ENCODE peak calls at places on chromosomes 16 and 17, in six cellular contexts. One of them, this sample, is unnamed.

GRCh38 chr16:1906052-1906845 is 12.0 kb downstream of the HS3ST6 start:
- DNase-seq in HCT116: no peak
- DNase-seq in HepG2: no peak
- DNase-seq in GM12878: no peak
- DNase-seq in Panc1: no peak
- DNase-seq in K562: no peak
- DNase-seq in this sample: no peak

GRCh38 chr17:39551879-39552278 is 55.8 kb downstream of the NEUROD2 start:
- DNase-seq in HCT116: no peak
- DNase-seq in HepG2: no peak
- DNase-seq in GM12878: no peak
- DNase-seq in K562: no peak
- DNase-seq in Panc1: no peak
- DNase-seq in this sample: no peak

GRCh38 chr17:76414334-76415295 is 30.2 kb downstream of the SPHK1 start:
- DNase-seq in GM12878: no peak
- DNase-seq in HCT116: no peak
- DNase-seq in HepG2: no peak
- DNase-seq in Panc1: no peak
- DNase-seq in K562: peak; percentile 91
- DNase-seq in this sample: no peak

GRCh38 chr17:55622547-55622946 is 100.1 kb downstream of the TMEM100 start:
- DNase-seq in HepG2: no peak
- DNase-seq in GM12878: no peak
- DNase-seq in K562: no peak
- DNase-seq in HCT116: no peak
- DNase-seq in Panc1: no peak
- DNase-seq in this sample: no peak

GRCh38 chr16:10218490-10219206 is 36.4 kb upstream of the GRIN2A start:
- DNase-seq in HepG2: no peak
- DNase-seq in K562: no peak
- DNase-seq in GM12878: no peak
- DNase-seq in Panc1: no peak
- DNase-seq in HCT116: no peak
- DNase-seq in this sample: no peak

GRCh38 chr16:85894266-85894665 is 4.7 kb upstream of the IRF8 start:
- DNase-seq in HepG2: peak; percentile 40
- DNase-seq in HCT116: peak; percentile 38
- DNase-seq in Panc1: no peak
- DNase-seq in K562: no peak
- DNase-seq in GM12878: no peak
- DNase-seq in this sample: no peak

GRCh38 chr16:67842509-67843342 is 606 bp downstream of the THAP11 start:
- DNase-seq in Panc1: no peak
- DNase-seq in K562: no peak
- DNase-seq in HCT116: no peak
- DNase-seq in HepG2: peak; percentile 61
- DNase-seq in GM12878: no peak
- DNase-seq in this sample: peak; percentile 58

GRCh38 chr17:33233855-33234228 is 59.3 kb downstream of the ASIC2 start:
- DNase-seq in HCT116: no peak
- DNase-seq in GM12878: no peak
- DNase-seq in HepG2: no peak
- DNase-seq in Panc1: no peak
- DNase-seq in K562: no peak
- DNase-seq in this sample: no peak

GRCh38 chr16:60641067-60641466 is 1395.2 kb downstream of the CDH8 start:
- DNase-seq in GM12878: no peak
- DNase-seq in HCT116: no peak
- DNase-seq in Panc1: no peak
- DNase-seq in K562: no peak
- DNase-seq in HepG2: no peak
- DNase-seq in this sample: no peak

GRCh38 chr16:7629571-7629970 is 296.9 kb downstream of the RBFOX1 start:
- DNase-seq in HCT116: no peak
- DNase-seq in K562: no peak
- DNase-seq in HepG2: no peak
- DNase-seq in Panc1: no peak
- DNase-seq in GM12878: no peak
- DNase-seq in this sample: no peak

GRCh38 chr16:67269766-67270165 is 9.6 kb upstream of the PLEKHG4 start:
- DNase-seq in HepG2: no peak
- DNase-seq in Panc1: no peak
- DNase-seq in HCT116: no peak
- DNase-seq in K562: peak; percentile 38
- DNase-seq in GM12878: no peak
- DNase-seq in this sample: no peak

GRCh38 chr16:74999683-75000480 is 1.1 kb downstream of the ZNRF1 start:
- DNase-seq in HepG2: peak; percentile 44
- DNase-seq in HCT116: no peak
- DNase-seq in Panc1: no peak
- DNase-seq in K562: no peak
- DNase-seq in GM12878: no peak
- DNase-seq in this sample: no peak

GRCh38 chr17:29682054-29682453 is 59.3 kb upstream of the CORO6 start:
- DNase-seq in HepG2: no peak
- DNase-seq in GM12878: no peak
- DNase-seq in K562: peak; percentile 27
- DNase-seq in HCT116: no peak
- DNase-seq in Panc1: no peak
- DNase-seq in this sample: peak; percentile 63

GRCh38 chr16:89484923-89485679 is 5.3 kb downstream of the ANKRD11 start:
- DNase-seq in HCT116: no peak
- DNase-seq in K562: no peak
- DNase-seq in GM12878: peak; percentile 41
- DNase-seq in HepG2: no peak
- DNase-seq in Panc1: no peak
- DNase-seq in this sample: peak; percentile 18

GRCh38 chr17:55693244-55694216 is 29.1 kb downstream of the TMEM100 start:
- DNase-seq in GM12878: no peak
- DNase-seq in HCT116: no peak
- DNase-seq in HepG2: no peak
- DNase-seq in K562: no peak
- DNase-seq in Panc1: no peak
- DNase-seq in this sample: peak; percentile 29

GRCh38 chr17:71765437-71765836 is 355.4 kb upstream of the SOX9 start:
- DNase-seq in GM12878: no peak
- DNase-seq in Panc1: no peak
- DNase-seq in HCT116: no peak
- DNase-seq in HepG2: no peak
- DNase-seq in K562: no peak
- DNase-seq in this sample: no peak

GRCh38 chr17:62780951-62781350 is 27.2 kb downstream of the MARCHF10 start:
- DNase-seq in K562: no peak
- DNase-seq in HepG2: no peak
- DNase-seq in GM12878: no peak
- DNase-seq in HCT116: no peak
- DNase-seq in Panc1: no peak
- DNase-seq in this sample: no peak

GRCh38 chr17:19331134-19331533 is 31.4 kb downstream of the B9D1 start:
- DNase-seq in Panc1: no peak
- DNase-seq in K562: no peak
- DNase-seq in GM12878: no peak
- DNase-seq in HCT116: no peak
- DNase-seq in HepG2: no peak
- DNase-seq in this sample: no peak

GRCh38 chr17:19366637-19366972 is 4.1 kb upstream of the B9D1 start:
- DNase-seq in HepG2: no peak
- DNase-seq in GM12878: no peak
- DNase-seq in HCT116: no peak
- DNase-seq in Panc1: no peak
- DNase-seq in K562: no peak
- DNase-seq in this sample: no peak

GRCh38 chr16:88430524-88431446 is 22.3 kb upstream of the ZFPM1 start:
- DNase-seq in HepG2: no peak
- DNase-seq in K562: peak; percentile 48
- DNase-seq in HCT116: no peak
- DNase-seq in Panc1: no peak
- DNase-seq in GM12878: no peak
- DNase-seq in this sample: no peak

GRCh38 chr17:12521416-12521815 is 144.3 kb upstream of the MYOCD start:
- DNase-seq in HepG2: no peak
- DNase-seq in K562: no peak
- DNase-seq in GM12878: no peak
- DNase-seq in Panc1: no peak
- DNase-seq in HCT116: no peak
- DNase-seq in this sample: no peak

GRCh38 chr16:57064995-57065394 is 27.4 kb upstream of the CPNE2 start:
- DNase-seq in HCT116: no peak
- DNase-seq in HepG2: no peak
- DNase-seq in GM12878: no peak
- DNase-seq in Panc1: no peak
- DNase-seq in K562: peak; percentile 80
- DNase-seq in this sample: no peak

GRCh38 chr16:1180772-1181714 is 28.1 kb downstream of the CACNA1H start:
- DNase-seq in Panc1: no peak
- DNase-seq in K562: no peak
- DNase-seq in HCT116: no peak
- DNase-seq in GM12878: no peak
- DNase-seq in HepG2: no peak
- DNase-seq in this sample: no peak

GRCh38 chr17:17732892-17733670 is 51.8 kb downstream of the RAI1 start:
- DNase-seq in Panc1: no peak
- DNase-seq in GM12878: no peak
- DNase-seq in K562: no peak
- DNase-seq in HepG2: no peak
- DNase-seq in HCT116: no peak
- DNase-seq in this sample: no peak

GRCh38 chr17:73191443-73192218 is 1.2 kb upstream of the COG1 start:
- DNase-seq in HCT116: peak; percentile 80
- DNase-seq in K562: peak; percentile 74
- DNase-seq in HepG2: peak; percentile 77
- DNase-seq in GM12878: no peak
- DNase-seq in Panc1: no peak
- DNase-seq in this sample: peak; percentile 77

GRCh38 chr17:73188011-73188410 is 4.8 kb upstream of the COG1 start:
- DNase-seq in HCT116: no peak
- DNase-seq in K562: no peak
- DNase-seq in HepG2: no peak
- DNase-seq in GM12878: no peak
- DNase-seq in Panc1: no peak
- DNase-seq in this sample: no peak

GRCh38 chr17:73192219-73192893 is 499 bp upstream of the COG1 start:
- DNase-seq in HCT116: peak; percentile 75
- DNase-seq in GM12878: no peak
- DNase-seq in K562: peak; percentile 76
- DNase-seq in Panc1: no peak
- DNase-seq in HepG2: peak; percentile 71
- DNase-seq in this sample: peak; percentile 74

GRCh38 chr17:73187203-73187769 is 5.6 kb upstream of the COG1 start:
- DNase-seq in HCT116: no peak
- DNase-seq in Panc1: no peak
- DNase-seq in GM12878: no peak
- DNase-seq in K562: no peak
- DNase-seq in HepG2: peak; percentile 98
- DNase-seq in this sample: no peak

GRCh38 chr17:73189417-73190099 is 3.3 kb upstream of the COG1 start:
- DNase-seq in K562: peak; percentile 33
- DNase-seq in Panc1: peak; percentile 36
- DNase-seq in GM12878: no peak
- DNase-seq in HCT116: peak; percentile 71
- DNase-seq in HepG2: peak; percentile 83
- DNase-seq in this sample: peak; percentile 72
- TF ChIP-seq CTCF in K562: peak; percentile 63
- TF ChIP-seq CTCF in Panc1: peak; percentile 92
- TF ChIP-seq CTCF in GM12878: peak; percentile 48
- TF ChIP-seq CTCF in HCT116: peak; percentile 93
- TF ChIP-seq CTCF in HepG2: peak; percentile 98
- TF ChIP-seq CTCF in this sample: peak; percentile 83

GRCh38 chr16:81212830-81213465 is 25.5 kb upstream of the BCO1 start:
- DNase-seq in HepG2: no peak
- DNase-seq in HCT116: no peak
- DNase-seq in K562: no peak
- DNase-seq in GM12878: no peak
- DNase-seq in Panc1: no peak
- DNase-seq in this sample: no peak
- TF ChIP-seq REST in HepG2: no peak
- TF ChIP-seq REST in HCT116: no peak
- TF ChIP-seq REST in K562: no peak
- TF ChIP-seq REST in GM12878: no peak
- TF ChIP-seq REST in Panc1: no peak
- TF ChIP-seq REST in this sample: no peak

DNA sequence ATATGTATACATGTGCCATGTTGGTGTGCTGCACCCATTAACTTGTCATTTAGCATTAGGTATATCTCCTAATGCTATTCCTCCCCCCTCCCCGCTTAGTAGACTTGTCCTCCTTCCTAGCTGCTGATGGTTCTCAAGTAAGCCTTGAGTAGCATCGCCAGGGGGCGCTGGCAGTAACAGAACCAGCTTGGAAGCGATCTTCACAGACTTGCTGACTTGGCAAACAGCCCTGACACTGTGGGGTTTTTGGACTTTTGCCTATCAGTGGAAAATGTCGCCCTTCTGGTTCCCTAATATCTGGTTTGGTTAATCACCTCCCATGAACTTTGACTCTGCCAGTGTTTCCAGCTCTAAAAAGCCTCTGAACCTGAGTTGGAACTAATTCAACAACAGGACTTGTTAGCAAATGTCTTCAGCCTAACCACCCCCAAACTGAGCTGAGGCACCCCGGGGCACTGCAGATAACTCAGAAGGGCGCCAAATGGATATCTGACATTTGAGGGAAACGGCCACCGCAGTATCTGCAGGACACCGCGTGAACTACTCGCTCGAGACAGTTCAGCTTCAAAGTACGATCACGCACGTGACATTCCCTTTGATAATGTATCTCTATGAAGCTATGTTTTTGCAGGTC is 15.4 kb upstream of the SPATA32 start:
- DNase-seq in K562: peak; percentile 83
- DNase-seq in Panc1: peak; percentile 54
- DNase-seq in HCT116: peak; percentile 90
- DNase-seq in HepG2: peak; percentile 92
- DNase-seq in GM12878: peak; percentile 66
- DNase-seq in this sample: peak; percentile 76
- TF ChIP-seq CTCF in K562: peak; percentile 87
- TF ChIP-seq CTCF in Panc1: peak; percentile 84
- TF ChIP-seq CTCF in HCT116: peak; percentile 90
- TF ChIP-seq CTCF in HepG2: peak; percentile 95
- TF ChIP-seq CTCF in GM12878: peak; percentile 73
- TF ChIP-seq CTCF in this sample: peak; percentile 78

DNA sequence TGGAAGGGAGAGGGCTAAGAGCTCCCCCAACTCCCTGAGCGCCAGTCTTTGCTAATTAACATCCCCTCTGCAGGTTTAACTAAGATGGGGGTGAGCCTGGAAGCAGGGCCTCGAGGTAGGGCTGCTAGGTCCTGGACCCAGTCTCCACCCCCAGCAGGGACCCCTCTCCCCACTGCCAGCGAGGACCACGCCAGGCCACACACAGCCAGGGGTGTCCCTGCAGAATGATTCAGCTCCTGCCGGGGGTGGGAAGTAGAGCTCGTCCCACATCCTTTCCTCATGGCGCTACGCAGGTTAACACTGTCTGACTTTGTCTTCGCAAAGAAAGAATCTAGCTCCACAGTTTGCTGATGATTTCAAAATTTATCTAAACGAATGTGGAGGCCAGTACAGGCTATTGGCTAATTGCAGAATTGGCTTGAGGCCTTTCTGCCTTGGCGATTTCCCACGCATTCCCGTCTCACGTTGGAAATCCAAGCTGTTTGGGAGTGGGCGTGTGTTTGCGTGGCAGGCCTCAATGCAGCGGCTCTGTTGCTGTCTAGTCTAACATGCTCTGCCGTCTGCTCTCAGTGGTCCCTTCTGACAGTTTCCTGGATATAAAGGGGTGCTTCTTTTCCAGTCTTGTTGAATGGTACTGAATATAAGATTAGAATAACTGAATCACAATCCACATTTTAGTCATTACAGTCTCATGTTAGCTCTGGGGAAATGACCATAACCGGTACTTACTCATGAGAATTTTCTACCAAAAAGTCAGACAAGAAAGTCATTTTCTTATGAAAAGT is 252.2 kb downstream of the NTN1 start:
- DNase-seq in K562: no peak
- DNase-seq in HepG2: no peak
- DNase-seq in Panc1: no peak
- DNase-seq in GM12878: no peak
- DNase-seq in HCT116: no peak
- DNase-seq in this sample: no peak
- TF ChIP-seq REST in K562: no peak
- TF ChIP-seq REST in HepG2: no peak
- TF ChIP-seq REST in Panc1: no peak
- TF ChIP-seq REST in GM12878: no peak
- TF ChIP-seq REST in HCT116: no peak
- TF ChIP-seq REST in this sample: no peak